ENCODE peak calls at places on chromosomes 6 and 20, in seven cellular contexts. Z, Y, B, U, D, N and O are unnamed samples.

GRCh38 chr6:11727356-11727755 is 51.2 kb downstream of the ADTRP start:
- DNase-seq in B (no peak), N (no peak), D (no peak), Y (no peak), Z (no peak), U (no peak), O (no peak)

GRCh38 chr6:28597217-28597835 is 71.6 kb downstream of the GPX5 start:
- DNase-seq in Y (no peak), N (no peak), U (peak; percentile 57), B (no peak), D (no peak), Z (peak; percentile 49), O (peak; percentile 89)

GRCh38 chr6:86192123-86192522 is 549.4 kb upstream of the SYNCRIP start:
- DNase-seq in N (no peak), Z (no peak), D (no peak), B (no peak), U (no peak), Y (no peak), O (peak; percentile 47)

GRCh38 chr6:149581349-149581748 is 15.2 kb downstream of the GINM1 start:
- DNase-seq in Z (no peak), Y (no peak), B (no peak), U (no peak), N (no peak), D (no peak), O (no peak)

GRCh38 chr20:38877483-38877882 is 48.7 kb upstream of the FAM83D start:
- DNase-seq in N (no peak), B (no peak), U (no peak), Y (no peak), D (no peak), Z (no peak), O (no peak)

GRCh38 chr20:9025643-9026042 is 43.2 kb upstream of the PLCB4 start:
- DNase-seq in N (no peak), U (peak; percentile 77), D (no peak), Z (peak; percentile 31), B (no peak), Y (no peak), O (peak; percentile 51)

GRCh38 chr6:95364016-95364604 is 213.2 kb upstream of the MANEA start:
- DNase-seq in D (no peak), U (peak; percentile 1), Z (peak; percentile 26), B (peak; percentile 35), N (no peak), Y (no peak), O (peak; percentile 52)

GRCh38 chr20:44901972-44902371 is 7.9 kb upstream of the PABPC1L start:
- DNase-seq in N (no peak), B (peak; percentile 78), U (peak; percentile 34), Z (peak; percentile 67), D (no peak), Y (no peak), O (peak; percentile 60)

GRCh38 chr6:11785449-11785951 is 6.9 kb upstream of the ADTRP start:
- DNase-seq in N (no peak), Y (no peak), Z (peak; percentile 26), B (no peak), U (no peak), D (no peak), O (no peak)

GRCh38 chr6:22717906-22718305 is 148.5 kb downstream of the HDGFL1 start:
- DNase-seq in Y (no peak), U (no peak), Z (no peak), D (no peak), B (no peak), N (no peak), O (no peak)

GRCh38 chr6:166629628-166630027 is 2.6 kb upstream of the RPS6KA2 start:
- DNase-seq in B (no peak), N (no peak), Y (no peak), D (no peak), U (peak; percentile 77), Z (no peak), O (peak; percentile 30)

GRCh38 chr6:32838114-32838958 is at the start of gene TAP2:
- DNase-seq in D (peak; percentile 96), Y (peak; percentile 100), Z (peak; percentile 95), N (peak; percentile 95), B (peak; percentile 96), U (peak; percentile 92), O (peak; percentile 93)

GRCh38 chr6:84582997-84583396 is 181.4 kb downstream of the TBX18 start:
- DNase-seq in Z (no peak), D (no peak), N (no peak), Y (no peak), B (no peak), U (peak; percentile 50), O (no peak)

GRCh38 chr20:49216991-49217578 is 2.1 kb upstream of the DDX27 start:
- DNase-seq in Z (peak; percentile 89), D (peak; percentile 96), N (peak; percentile 78), Y (peak; percentile 98), B (peak; percentile 89), U (peak; percentile 85), O (peak; percentile 92)

GRCh38 chr20:46713957-46714834 is 4.7 kb downstream of the SLC2A10 start:
- DNase-seq in Z (no peak), B (no peak), N (no peak), Y (no peak), U (no peak), D (no peak), O (no peak)

GRCh38 chr6:158361961-158362634 is 49.8 kb downstream of the TULP4 start:
- DNase-seq in Y (no peak), Z (no peak), U (peak; percentile 77), D (no peak), B (no peak), N (no peak), O (no peak)

GRCh38 chr6:144064402-144064830 is 31.0 kb downstream of the SF3B5 start:
- DNase-seq in B (no peak), Z (no peak), N (peak; percentile 56), D (no peak), Y (no peak), U (no peak), O (peak; percentile 5)

GRCh38 chr6:34143884-34144580 is 1.9 kb downstream of the GRM4 start:
- DNase-seq in Y (peak; percentile 59), D (no peak), N (peak; percentile 34), U (no peak), B (no peak), Z (no peak), O (no peak)

GRCh38 chr6:20402181-20403079 is 751 bp downstream of the E2F3 start:
- DNase-seq in Y (peak; percentile 68), N (peak; percentile 34), D (no peak), Z (peak; percentile 55), B (no peak), U (peak; percentile 65), O (peak; percentile 72)

GRCh38 chr6:80457044-80457933 is 350.8 kb downstream of the BCKDHB start:
- DNase-seq in U (peak; percentile 93), Y (no peak), D (peak; percentile 78), N (no peak), Z (peak; percentile 83), B (peak; percentile 73), O (peak; percentile 81)

GRCh38 chr6:36791085-36791484 is 48.2 kb downstream of the CPNE5 start:
- DNase-seq in B (no peak), D (no peak), Z (no peak), Y (no peak), N (no peak), U (no peak), O (no peak)

GRCh38 chr6:26233608-26234420 is 131.2 kb upstream of the BTN3A2 start:
- DNase-seq in U (peak; percentile 70), B (no peak), N (peak; percentile 81), Z (no peak), Y (no peak), D (no peak), O (peak; percentile 84)

GRCh38 chr6:143397229-143398222 is 53.0 kb downstream of the ADAT2 start:
- DNase-seq in U (peak; percentile 92), Y (peak; percentile 46), D (peak; percentile 85), B (no peak), N (no peak), Z (peak; percentile 99), O (peak; percentile 33)

GRCh38 chr6:1318036-1318435 is 6.1 kb downstream of the FOXQ1 start:
- DNase-seq in B (no peak), D (no peak), N (no peak), U (no peak), Z (no peak), Y (no peak), O (no peak)

GRCh38 chr6:167933847-167934246 is 63.6 kb upstream of the KIF25 start:
- DNase-seq in D (no peak), Z (no peak), U (no peak), B (no peak), Y (no peak), N (no peak), O (no peak)

GRCh38 chr6:14851286-14851685 is 394.6 kb upstream of the JARID2 start:
- DNase-seq in N (no peak), B (no peak), U (no peak), Y (no peak), Z (no peak), D (no peak), O (no peak)

GRCh38 chr6:157556671-157557430 is 175.9 kb downstream of the ZDHHC14 start:
- DNase-seq in B (no peak), Y (no peak), D (no peak), U (no peak), N (no peak), Z (no peak), O (no peak)

GRCh38 chr20:4181956-4182945 is 166.9 kb upstream of the RNF24 start:
- DNase-seq in N (no peak), Z (no peak), B (no peak), D (no peak), U (no peak), Y (no peak), O (no peak)